ENCODE peak calls at places on chromosomes 6 and 20, in seven cellular contexts. J, C, A, U, F, Q and B are unnamed samples.

GRCh38 chr20:4068708-4069107 is 53.4 kb upstream of the RNF24 start:
- DNase-seq in U (no peak), J (no peak), F (no peak), A (no peak), C (no peak), Q (no peak), B (no peak)

GRCh38 chr6:45710304-45710821 is 305.3 kb downstream of the CLIC5 start:
- DNase-seq in U (no peak), J (no peak), C (no peak), F (no peak), A (peak), Q (peak), B (no peak)

GRCh38 chr20:32820000-32820697 is 395 bp downstream of the MAPRE1 start:
- DNase-seq in C (peak), J (peak), F (peak), U (no peak), A (peak), Q (peak), B (peak)

GRCh38 chr20:4607287-4607713 is 114.4 kb upstream of the PRND start:
- DNase-seq in U (peak), Q (peak), F (peak), A (peak), C (peak), J (peak), B (peak)

GRCh38 chr6:126672654-126673053 is 332.7 kb downstream of the CENPW start:
- DNase-seq in J (no peak), F (no peak), U (no peak), A (peak), C (no peak), Q (peak), B (no peak)

GRCh38 chr20:61429458-61430227 is 177.6 kb downstream of the CDH4 start:
- DNase-seq in F (no peak), U (no peak), J (no peak), Q (no peak), C (no peak), A (no peak), B (no peak)

GRCh38 chr20:35837577-35838195 is 65.9 kb downstream of the PHF20 start:
- DNase-seq in F (no peak), A (peak), U (no peak), C (peak), Q (no peak), J (peak), B (peak)

GRCh38 chr6:105649192-105649591 is 246.3 kb upstream of the PREP start:
- DNase-seq in Q (no peak), U (no peak), C (no peak), A (no peak), J (no peak), F (no peak), B (no peak)

GRCh38 chr20:61886721-61887658 is 178.7 kb downstream of the TAF4 start:
- DNase-seq in U (no peak), Q (peak), A (peak), J (peak), F (peak), C (peak), B (peak)